ENCODE peak calls at places on chromosome 3, in eight cellular contexts. X, C, K, P, F, E, Q and H are unnamed samples.

GRCh38 chr3:89223188-89223587 is 115.8 kb downstream of the EPHA3 start:
- DNase-seq in X (no peak), C (no peak), K (no peak), P (no peak), F (no peak), E (no peak), Q (no peak), H (no peak)

GRCh38 chr3:98691897-98692296 is 71.2 kb upstream of the ST3GAL6 start:
- DNase-seq in X (no peak), C (no peak), K (no peak), P (no peak), F (no peak), E (no peak), Q (peak), H (no peak)

GRCh38 chr3:46245155-46245554 is 2.9 kb downstream of the CCR3 start:
- DNase-seq in X (no peak), C (no peak), K (no peak), P (no peak), F (no peak), E (no peak), Q (no peak), H (no peak)

GRCh38 chr3:189143321-189143720 is 28.4 kb upstream of the TPRG1 start:
- DNase-seq in X (no peak), C (no peak), K (no peak), P (no peak), F (no peak), E (no peak), Q (no peak), H (no peak)

GRCh38 chr3:182393830-182394367 is 399.4 kb upstream of the ATP11B start:
- DNase-seq in X (no peak), C (no peak), K (no peak), P (no peak), F (no peak), E (no peak), Q (no peak), H (no peak)

GRCh38 chr3:64158334-64158733 is 66.9 kb downstream of the PRICKLE2 start:
- DNase-seq in X (no peak), C (no peak), K (peak), P (no peak), F (no peak), E (no peak), Q (no peak), H (no peak)

GRCh38 chr3:133042778-133043177 is 4.6 kb downstream of the TMEM108 start:
- DNase-seq in X (no peak), C (no peak), K (no peak), P (no peak), F (no peak), E (no peak), Q (no peak), H (no peak)

GRCh38 chr3:36991923-36992805 is 767 bp downstream of the EPM2AIP1 start:
- DNase-seq in X (no peak), C (no peak), K (peak), P (no peak), F (no peak), E (no peak), Q (no peak), H (no peak)

GRCh38 chr3:182241777-182242556 is 530.2 kb downstream of the SOX2 start:
- DNase-seq in X (peak), C (no peak), K (no peak), P (no peak), F (peak), E (no peak), Q (peak), H (no peak)

GRCh38 chr3:20056727-20057611 is 16.7 kb downstream of the KAT2B start:
- DNase-seq in X (no peak), C (no peak), K (no peak), P (no peak), F (no peak), E (no peak), Q (no peak), H (no peak)

GRCh38 chr3:110026421-110026820 is 689.1 kb upstream of the DPPA4 start:
- DNase-seq in X (no peak), C (no peak), K (no peak), P (no peak), F (no peak), E (no peak), Q (no peak), H (no peak)

GRCh38 chr3:157327018-157327417 is 109.6 kb upstream of the PTX3 start:
- DNase-seq in X (no peak), C (no peak), K (no peak), P (no peak), F (no peak), E (no peak), Q (no peak), H (no peak)
- TF ChIP-seq CTCF in X (no peak), C (no peak), K (no peak), P (no peak), F (no peak), E (no peak), Q (no peak), H (no peak)

GRCh38 chr3:99747915-99748314 is 69.7 kb upstream of the CMSS1 start:
- DNase-seq in X (no peak), C (no peak), K (no peak), P (peak), F (no peak), E (no peak), Q (no peak), H (no peak)
- TF ChIP-seq CTCF in X (peak), C (no peak), K (no peak), P (peak), F (no peak), E (no peak), Q (peak), H (no peak)

GRCh38 chr3:82030932-82031331 is 269.5 kb upstream of the GBE1 start:
- DNase-seq in X (no peak), C (no peak), K (no peak), P (no peak), F (no peak), E (no peak), Q (no peak), H (no peak)
- TF ChIP-seq CTCF in X (no peak), C (no peak), K (no peak), P (no peak), F (no peak), E (no peak), Q (no peak), H (no peak)

GRCh38 chr3:116618138-116618537 is 91.4 kb upstream of the TUSC7 start:
- DNase-seq in X (no peak), C (no peak), K (no peak), P (no peak), F (no peak), E (no peak), Q (no peak), H (no peak)

GRCh38 chr3:116610124-116610523 is 99.5 kb upstream of the TUSC7 start:
- DNase-seq in X (no peak), C (no peak), K (no peak), P (no peak), F (no peak), E (no peak), Q (no peak), H (no peak)

DNA sequence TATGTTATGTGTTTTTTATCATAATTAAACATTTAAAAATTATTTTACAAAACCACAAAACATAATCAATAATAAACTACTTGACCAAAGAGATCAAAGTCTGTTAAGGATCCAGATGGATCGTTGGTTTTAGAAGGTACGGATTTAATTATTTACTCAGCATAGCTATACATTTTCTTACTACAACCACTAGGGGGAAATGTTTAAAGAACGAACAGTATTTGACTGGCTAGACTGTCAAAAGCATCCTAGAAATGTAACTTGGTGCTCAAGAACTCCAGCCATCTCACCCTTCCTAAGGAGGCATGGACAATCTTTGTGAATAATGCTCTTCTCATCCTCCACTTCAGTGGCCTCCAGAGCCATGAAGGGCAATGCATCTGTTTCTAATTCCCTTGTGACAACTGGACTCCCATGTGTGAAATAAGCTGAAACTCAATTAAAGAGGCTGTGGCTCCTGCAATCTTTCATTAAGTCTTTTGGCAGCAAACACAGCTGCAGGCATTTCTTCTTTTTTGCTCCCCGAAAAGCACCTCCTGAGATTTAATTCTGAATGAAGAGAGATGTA is 94.7 kb upstream of the TUSC7 start:
- DNase-seq in X (no peak), C (peak), K (no peak), P (no peak), F (no peak), E (no peak), Q (peak), H (no peak)
- TF ChIP-seq CTCF in X (no peak), C (peak), K (no peak), P (no peak), F (peak), E (no peak), Q (no peak), H (no peak)

GRCh38 chr3:45227131-45227819 is 1.2 kb upstream of the TMEM158 start:
- DNase-seq in X (no peak), C (no peak), K (no peak), P (no peak), F (no peak), E (no peak), Q (no peak), H (no peak)

GRCh38 chr3:45224824-45225464 is 1.1 kb downstream of the TMEM158 start:
- DNase-seq in X (peak), C (peak), K (peak), P (peak), F (peak), E (peak), Q (peak), H (peak)

GRCh38 chr3:45226206-45226915 is at the start of gene TMEM158:
- DNase-seq in X (peak), C (peak), K (peak), P (peak), F (peak), E (no peak), Q (peak), H (peak)

GRCh38 chr3:45223889-45224730 is 2.0 kb downstream of the TMEM158 start:
- DNase-seq in X (no peak), C (no peak), K (no peak), P (no peak), F (no peak), E (no peak), Q (no peak), H (no peak)

GRCh38 chr3:45225465-45226205 is 452 bp downstream of the TMEM158 start:
- DNase-seq in X (peak), C (peak), K (no peak), P (peak), F (peak), E (no peak), Q (peak), H (no peak)
- TF ChIP-seq CTCF in X (no peak), C (no peak), K (no peak), P (no peak), F (no peak), E (no peak), Q (no peak), H (no peak)

GRCh38 chr3:47847256-47847655 is 44.3 kb downstream of the DHX30 start:
- DNase-seq in X (no peak), C (no peak), K (no peak), P (no peak), F (no peak), E (no peak), Q (no peak), H (no peak)
- TF ChIP-seq CTCF in X (no peak), C (no peak), K (no peak), P (peak), F (no peak), E (no peak), Q (no peak), H (no peak)